ENCODE peak calls at places on chromosomes 2 and 18, in ten cellular contexts. O, G, Y, I, Z, Q, B, X, C and S are unnamed samples.

GRCh38 chr2:241865957-241866858 is 3.3 kb upstream of the RTP5 start:
- DNase-seq in C (no peak), Y (no peak), I (no peak), G (no peak), Z (peak), X (peak), B (no peak), Q (peak), O (no peak), S (no peak)

GRCh38 chr2:239203443-239204142 is 197.2 kb downstream of the HDAC4 start:
- DNase-seq in G (no peak), Z (no peak), I (no peak), Q (no peak), O (no peak), X (no peak), C (no peak), Y (no peak), B (no peak), S (no peak)

GRCh38 chr2:148930046-148930775 is 55.2 kb downstream of the KIF5C start:
- DNase-seq in Z (no peak), Q (no peak), B (no peak), Y (no peak), G (no peak), X (no peak), O (no peak), I (no peak), C (no peak), S (no peak)

GRCh38 chr2:238255146-238255545 is 15.3 kb upstream of the HES6 start:
- DNase-seq in C (no peak), Q (no peak), Y (no peak), G (no peak), X (no peak), B (no peak), Z (no peak), O (no peak), I (no peak), S (no peak)

GRCh38 chr2:27251786-27252185 is 11.1 kb downstream of the SLC30A3 start:
- DNase-seq in C (no peak), Z (no peak), B (no peak), Q (peak), O (no peak), I (no peak), G (no peak), Y (no peak), X (no peak), S (no peak)

GRCh38 chr18:62976227-62976626 is 260.9 kb downstream of the PHLPP1 start:
- DNase-seq in O (no peak), I (no peak), X (no peak), Q (no peak), C (peak), Y (no peak), B (no peak), G (no peak), Z (no peak), S (no peak)

GRCh38 chr2:233519787-233520611 is 46.6 kb downstream of the USP40 start:
- DNase-seq in Q (no peak), Z (no peak), I (no peak), C (no peak), Y (no peak), O (no peak), B (peak), G (no peak), X (no peak), S (no peak)

GRCh38 chr2:73266061-73266891 is 18.0 kb downstream of the FBXO41 start:
- DNase-seq in Q (no peak), B (no peak), Y (no peak), O (no peak), G (no peak), C (no peak), X (no peak), Z (no peak), I (no peak), S (no peak)